ENCODE peak calls at places on chromosomes 7 and 10, in seven cellular contexts. U is IMR-90, S is mesenchymal stem cell, Z is H1, X is neuronal stem cell, F is trophoblast cell, M is H9. T is an unnamed sample.

GRCh38 chr10:131961777-131962450 is 19.8 kb downstream of the BNIP3 start:
- DNase-seq in U (no peak), S (no peak), Z (no peak), X (no peak), F (no peak), M (no peak), T (no peak)

GRCh38 chr7:93779115-93779514 is 111.4 kb downstream of the TFPI2 start:
- DNase-seq in U (no peak), S (no peak), Z (no peak), X (no peak), F (no peak), M (no peak), T (no peak)

GRCh38 chr10:72687035-72687434 is 4.9 kb upstream of the MCU start:
- DNase-seq in U (no peak), S (no peak), Z (no peak), X (no peak), F (no peak), M (no peak), T (no peak)

GRCh38 chr7:15554081-15554480 is 7.7 kb downstream of the AGMO start:
- DNase-seq in U (peak), S (peak), Z (no peak), X (no peak), F (no peak), M (no peak), T (no peak)

GRCh38 chr7:17289074-17289665 is 9.3 kb upstream of the AHR start:
- DNase-seq in U (peak), S (peak), Z (no peak), X (no peak), F (no peak), M (no peak), T (no peak)

GRCh38 chr7:25861704-25862253 is 290.2 kb upstream of the NFE2L3 start:
- DNase-seq in U (no peak), S (peak), Z (no peak), X (no peak), F (peak), M (no peak), T (no peak)

GRCh38 chr10:28411648-28412047 is 108.8 kb upstream of the MPP7 start:
- DNase-seq in U (no peak), S (no peak), Z (no peak), X (no peak), F (peak), M (no peak), T (no peak)

GRCh38 chr10:29563420-29564035 is 71.2 kb downstream of the SVIL start:
- DNase-seq in U (no peak), S (no peak), Z (no peak), X (no peak), F (no peak), M (no peak), T (no peak)

GRCh38 chr10:11639861-11640764 is 28.7 kb upstream of the USP6NL start:
- DNase-seq in U (no peak), S (no peak), Z (no peak), X (peak), F (peak), M (no peak), T (peak)

GRCh38 chr10:74437822-74438221 is 286.8 kb downstream of the ADK start:
- DNase-seq in U (peak), S (peak), Z (no peak), X (no peak), F (no peak), M (no peak), T (peak)

GRCh38 chr10:128880221-128880620 is 586.8 kb upstream of the MGMT start:
- DNase-seq in U (no peak), S (no peak), Z (no peak), X (no peak), F (no peak), M (no peak), T (no peak)

GRCh38 chr7:50653997-50654425 is 88.8 kb upstream of the DDC start:
- DNase-seq in U (peak), S (no peak), Z (peak), X (no peak), F (no peak), M (no peak), T (no peak)

GRCh38 chr7:88226886-88227516 is 7.2 kb upstream of the SRI start:
- DNase-seq in U (peak), S (peak), Z (no peak), X (no peak), F (peak), M (no peak), T (peak)

GRCh38 chr10:69089638-69090599 is 2.0 kb downstream of the SRGN start:
- DNase-seq in U (peak), S (no peak), Z (no peak), X (no peak), F (peak), M (no peak), T (no peak)

GRCh38 chr7:54837167-54837566 is 78.2 kb upstream of the SEC61G start:
- DNase-seq in U (no peak), S (no peak), Z (no peak), X (no peak), F (peak), M (no peak), T (no peak)

GRCh38 chr7:40709077-40709964 is 574.5 kb downstream of the SUGCT start:
- DNase-seq in U (no peak), S (peak), Z (no peak), X (no peak), F (peak), M (no peak), T (no peak)

GRCh38 chr7:115097175-115097671 is 175.3 kb downstream of the MDFIC start:
- DNase-seq in U (peak), S (peak), Z (no peak), X (no peak), F (peak), M (no peak), T (peak)

GRCh38 chr10:79137404-79137803 is 68.6 kb downstream of the ZMIZ1 start:
- DNase-seq in U (no peak), S (no peak), Z (no peak), X (no peak), F (no peak), M (no peak), T (no peak)

GRCh38 chr10:95303535-95303934 is 12.7 kb upstream of the PDLIM1 start:
- DNase-seq in U (peak), S (no peak), Z (no peak), X (no peak), F (no peak), M (no peak), T (no peak)

GRCh38 chr7:106471686-106472440 is 187.1 kb upstream of the NAMPT start:
- DNase-seq in U (no peak), S (no peak), Z (no peak), X (no peak), F (no peak), M (no peak), T (no peak)

GRCh38 chr7:44309271-44310091 is 15.9 kb downstream of the CAMK2B start:
- DNase-seq in U (peak), S (peak), Z (peak), X (peak), F (peak), M (peak), T (peak)

GRCh38 chr7:1425292-1426136 is 33.8 kb downstream of the MICALL2 start:
- DNase-seq in U (no peak), S (no peak), Z (peak), X (no peak), F (no peak), M (peak), T (peak)

GRCh38 chr7:117322741-117323584 is at the start of gene WNT2:
- DNase-seq in U (peak), S (no peak), Z (peak), X (peak), F (no peak), M (peak), T (peak)

DNA sequence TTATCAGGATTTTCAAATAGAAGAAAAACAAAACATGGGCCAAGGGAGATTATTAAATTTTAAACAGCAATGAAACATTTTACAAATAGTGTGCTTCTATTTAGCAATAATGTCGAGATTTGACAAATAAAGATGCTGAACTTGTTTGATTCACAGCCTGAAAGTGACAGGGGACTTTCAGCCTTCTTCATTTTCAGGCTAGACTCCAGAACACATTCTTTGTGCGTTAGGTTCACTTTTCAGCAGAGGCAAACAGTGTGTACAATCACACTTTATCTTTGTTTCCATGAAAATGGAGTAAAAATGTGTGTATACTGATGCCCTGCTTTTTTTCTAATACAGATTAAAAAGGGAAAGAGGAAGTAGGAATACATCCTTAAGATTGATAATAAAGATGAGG is 35.6 kb downstream of the FAM171A1 start:
- DNase-seq in U (no peak), S (no peak), Z (no peak), X (no peak), F (no peak), M (no peak), T (no peak)
- H3K18ac ChIP-seq in U (no peak), S (no peak), Z (no peak), X (no peak), F (no peak), M (no peak), T (no peak)

GRCh38 chr10:70285432-70285831 is 1.6 kb upstream of the NPFFR1 start:
- DNase-seq in U (no peak), S (no peak), Z (no peak), X (no peak), F (no peak), M (no peak), T (no peak)
- H3K18ac ChIP-seq in U (no peak), S (no peak), Z (no peak), X (no peak), F (no peak), M (no peak), T (no peak)

DNA sequence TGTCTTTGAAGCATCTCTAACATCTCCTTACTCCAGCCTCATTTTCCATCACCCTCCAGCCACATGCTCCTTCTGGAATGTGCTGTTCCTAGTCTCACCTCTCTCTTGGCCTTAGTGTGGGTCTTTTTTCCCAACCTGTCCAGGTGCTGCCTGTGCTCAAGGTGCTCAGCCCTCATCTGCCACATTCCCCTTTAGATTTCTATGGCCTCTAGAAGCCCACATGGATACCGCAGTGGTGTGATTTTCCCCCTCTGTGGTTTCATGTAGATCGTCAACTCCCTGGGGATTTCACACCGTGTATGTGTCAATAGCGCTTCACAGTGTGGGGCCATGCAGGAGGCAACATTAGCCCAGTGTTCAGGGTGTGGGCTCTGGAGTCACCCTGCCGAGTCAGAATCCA is 32.5 kb downstream of the BMPER start:
- DNase-seq in U (no peak), S (no peak), Z (no peak), X (no peak), F (peak), M (no peak), T (peak)
- H3K18ac ChIP-seq in U (no peak), S (no peak), Z (no peak), X (no peak), F (no peak), M (no peak), T (no peak)

GRCh38 chr7:33186187-33186586 is 56.8 kb downstream of the BBS9 start:
- DNase-seq in U (peak), S (peak), Z (no peak), X (no peak), F (no peak), M (peak), T (peak)
- H3K18ac ChIP-seq in U (no peak), S (no peak), Z (peak), X (no peak), F (no peak), M (no peak), T (no peak)

GRCh38 chr10:2619472-2619871 is 447.9 kb upstream of the PFKP start:
- DNase-seq in U (no peak), S (peak), Z (no peak), X (no peak), F (no peak), M (no peak), T (peak)
- H3K18ac ChIP-seq in U (no peak), S (no peak), Z (no peak), X (no peak), F (no peak), M (no peak), T (no peak)

GRCh38 chr10:100356067-100357017 is 9.3 kb downstream of the SCD start:
- DNase-seq in U (no peak), S (no peak), Z (no peak), X (no peak), F (no peak), M (no peak), T (no peak)
- H3K18ac ChIP-seq in U (no peak), S (no peak), Z (no peak), X (no peak), F (peak), M (no peak), T (no peak)

GRCh38 chr10:52314007-52314821 is at the start of gene DKK1:
- DNase-seq in U (peak), S (peak), Z (peak), X (peak), F (peak), M (peak), T (peak)
- H3K18ac ChIP-seq in U (peak), S (peak), Z (peak), X (peak), F (peak), M (no peak), T (peak)

GRCh38 chr10:120838941-120839340 is 12.2 kb upstream of the WDR11 start:
- DNase-seq in U (no peak), S (no peak), Z (no peak), X (no peak), F (no peak), M (no peak), T (no peak)
- H3K18ac ChIP-seq in U (no peak), S (no peak), Z (no peak), X (no peak), F (no peak), M (no peak), T (no peak)

GRCh38 chr7:138510003-138510402 is 49.9 kb downstream of the TRIM24 start:
- DNase-seq in U (no peak), S (no peak), Z (no peak), X (no peak), F (no peak), M (no peak), T (no peak)
- H3K18ac ChIP-seq in U (no peak), S (no peak), Z (no peak), X (no peak), F (no peak), M (no peak), T (no peak)